ENCODE peak calls at places on chromosomes 6 and 20, in eight cellular contexts. One of them, this sample, is unnamed.

GRCh38 chr20:50128520-50128905 is 15.6 kb upstream of the UBE2V1 start:
- DNase-seq in neural progenitor cell: no peak
- DNase-seq in sigmoid colon: no peak
- DNase-seq in pancreas: no peak
- DNase-seq in GM12878: no peak
- DNase-seq in psoas muscle: no peak
- DNase-seq in upper lobe of right lung: no peak
- DNase-seq in SJSA1: no peak
- DNase-seq in this sample: no peak

GRCh38 chr6:88166901-88167624 is 916 bp upstream of the CNR1 start:
- DNase-seq in neural progenitor cell: peak; percentile 62
- DNase-seq in sigmoid colon: peak; percentile 67
- DNase-seq in pancreas: no peak
- DNase-seq in GM12878: no peak
- DNase-seq in psoas muscle: no peak
- DNase-seq in upper lobe of right lung: peak; percentile 67
- DNase-seq in SJSA1: no peak
- DNase-seq in this sample: no peak

GRCh38 chr20:57652865-57653545 is 32.8 kb upstream of the ZBP1 start:
- DNase-seq in neural progenitor cell: no peak
- DNase-seq in sigmoid colon: no peak
- DNase-seq in pancreas: peak; percentile 7
- DNase-seq in GM12878: no peak
- DNase-seq in psoas muscle: no peak
- DNase-seq in upper lobe of right lung: peak; percentile 58
- DNase-seq in SJSA1: no peak
- DNase-seq in this sample: peak; percentile 63

GRCh38 chr20:57957397-57958049 is 247.7 kb upstream of the PMEPA1 start:
- DNase-seq in neural progenitor cell: no peak
- DNase-seq in sigmoid colon: no peak
- DNase-seq in pancreas: no peak
- DNase-seq in GM12878: no peak
- DNase-seq in psoas muscle: no peak
- DNase-seq in upper lobe of right lung: no peak
- DNase-seq in SJSA1: peak; percentile 27
- DNase-seq in this sample: no peak

GRCh38 chr6:1591926-1592325 is 17.8 kb upstream of the FOXC1 start:
- DNase-seq in neural progenitor cell: no peak
- DNase-seq in sigmoid colon: no peak
- DNase-seq in pancreas: no peak
- DNase-seq in GM12878: no peak
- DNase-seq in psoas muscle: no peak
- DNase-seq in upper lobe of right lung: no peak
- DNase-seq in SJSA1: no peak
- DNase-seq in this sample: no peak

GRCh38 chr20:58239216-58239615 is 10.8 kb upstream of the ANKRD60 start:
- DNase-seq in neural progenitor cell: no peak
- DNase-seq in sigmoid colon: no peak
- DNase-seq in pancreas: no peak
- DNase-seq in GM12878: no peak
- DNase-seq in psoas muscle: no peak
- DNase-seq in upper lobe of right lung: no peak
- DNase-seq in SJSA1: no peak
- DNase-seq in this sample: no peak

GRCh38 chr6:1608976-1609661 is 596 bp upstream of the FOXC1 start:
- DNase-seq in neural progenitor cell: peak; percentile 57
- DNase-seq in sigmoid colon: peak; percentile 64
- DNase-seq in pancreas: peak; percentile 51
- DNase-seq in GM12878: no peak
- DNase-seq in psoas muscle: peak; percentile 58
- DNase-seq in upper lobe of right lung: no peak
- DNase-seq in SJSA1: peak; percentile 81
- DNase-seq in this sample: peak; percentile 92

GRCh38 chr6:4582506-4582905 is 193.7 kb upstream of the CDYL start:
- DNase-seq in neural progenitor cell: no peak
- DNase-seq in sigmoid colon: no peak
- DNase-seq in pancreas: no peak
- DNase-seq in GM12878: no peak
- DNase-seq in psoas muscle: no peak
- DNase-seq in upper lobe of right lung: no peak
- DNase-seq in SJSA1: peak; percentile 36
- DNase-seq in this sample: no peak

GRCh38 chr6:169897601-169898358 is 146.4 kb downstream of the ERMARD start:
- DNase-seq in neural progenitor cell: no peak
- DNase-seq in sigmoid colon: no peak
- DNase-seq in pancreas: no peak
- DNase-seq in GM12878: no peak
- DNase-seq in psoas muscle: no peak
- DNase-seq in upper lobe of right lung: no peak
- DNase-seq in SJSA1: no peak
- DNase-seq in this sample: no peak

GRCh38 chr6:130233332-130233731 is 10.6 kb upstream of the SAMD3 start:
- DNase-seq in neural progenitor cell: peak; percentile 53
- DNase-seq in sigmoid colon: no peak
- DNase-seq in pancreas: no peak
- DNase-seq in GM12878: no peak
- DNase-seq in psoas muscle: no peak
- DNase-seq in upper lobe of right lung: no peak
- DNase-seq in SJSA1: no peak
- DNase-seq in this sample: no peak

GRCh38 chr6:29965873-29966601 is 23.7 kb downstream of the HLA-A start:
- DNase-seq in neural progenitor cell: peak; percentile 31
- DNase-seq in sigmoid colon: peak; percentile 91
- DNase-seq in pancreas: peak; percentile 93
- DNase-seq in GM12878: peak; percentile 62
- DNase-seq in psoas muscle: peak; percentile 86
- DNase-seq in upper lobe of right lung: peak; percentile 93
- DNase-seq in SJSA1: peak; percentile 84
- DNase-seq in this sample: peak; percentile 94

GRCh38 chr6:41443616-41444525 is 102.3 kb upstream of the FOXP4 start:
- DNase-seq in neural progenitor cell: no peak
- DNase-seq in sigmoid colon: peak; percentile 83
- DNase-seq in pancreas: no peak
- DNase-seq in GM12878: no peak
- DNase-seq in psoas muscle: peak; percentile 33
- DNase-seq in upper lobe of right lung: no peak
- DNase-seq in SJSA1: no peak
- DNase-seq in this sample: no peak

GRCh38 chr6:149964243-149965190 is 774 bp downstream of the ULBP1 start:
- DNase-seq in neural progenitor cell: peak; percentile 46
- DNase-seq in sigmoid colon: no peak
- DNase-seq in pancreas: no peak
- DNase-seq in GM12878: no peak
- DNase-seq in psoas muscle: no peak
- DNase-seq in upper lobe of right lung: no peak
- DNase-seq in SJSA1: no peak
- DNase-seq in this sample: no peak

GRCh38 chr20:23187759-23188158 is 101.6 kb upstream of the CD93 start:
- DNase-seq in neural progenitor cell: no peak
- DNase-seq in sigmoid colon: no peak
- DNase-seq in pancreas: peak; percentile 21
- DNase-seq in GM12878: no peak
- DNase-seq in psoas muscle: no peak
- DNase-seq in upper lobe of right lung: no peak
- DNase-seq in SJSA1: no peak
- DNase-seq in this sample: peak; percentile 49

GRCh38 chr20:45781391-45781931 is 10.2 kb downstream of the WFDC3 start:
- DNase-seq in neural progenitor cell: no peak
- DNase-seq in sigmoid colon: no peak
- DNase-seq in pancreas: no peak
- DNase-seq in GM12878: no peak
- DNase-seq in psoas muscle: no peak
- DNase-seq in upper lobe of right lung: no peak
- DNase-seq in SJSA1: peak; percentile 69
- DNase-seq in this sample: peak; percentile 34

GRCh38 chr20:39855056-39855455 is 834.0 kb downstream of the MAFB start:
- DNase-seq in neural progenitor cell: no peak
- DNase-seq in sigmoid colon: no peak
- DNase-seq in pancreas: no peak
- DNase-seq in GM12878: no peak
- DNase-seq in psoas muscle: no peak
- DNase-seq in upper lobe of right lung: no peak
- DNase-seq in SJSA1: no peak
- DNase-seq in this sample: no peak

GRCh38 chr6:101085327-101085726 is 204.2 kb upstream of the ASCC3 start:
- DNase-seq in neural progenitor cell: peak; percentile 18
- DNase-seq in sigmoid colon: no peak
- DNase-seq in pancreas: no peak
- DNase-seq in GM12878: no peak
- DNase-seq in psoas muscle: no peak
- DNase-seq in upper lobe of right lung: no peak
- DNase-seq in SJSA1: peak; percentile 35
- DNase-seq in this sample: no peak

GRCh38 chr6:138719011-138719635 is 54.4 kb upstream of the CCDC28A start:
- DNase-seq in neural progenitor cell: no peak
- DNase-seq in sigmoid colon: no peak
- DNase-seq in pancreas: no peak
- DNase-seq in GM12878: no peak
- DNase-seq in psoas muscle: no peak
- DNase-seq in upper lobe of right lung: no peak
- DNase-seq in SJSA1: peak; percentile 28
- DNase-seq in this sample: no peak

GRCh38 chr6:67639161-67639560 is 995.9 kb upstream of the ADGRB3 start:
- DNase-seq in neural progenitor cell: no peak
- DNase-seq in sigmoid colon: no peak
- DNase-seq in pancreas: no peak
- DNase-seq in GM12878: no peak
- DNase-seq in psoas muscle: no peak
- DNase-seq in upper lobe of right lung: no peak
- DNase-seq in SJSA1: no peak
- DNase-seq in this sample: no peak

GRCh38 chr6:72624557-72625160 is 2.8 kb downstream of the KCNQ5 start:
- DNase-seq in neural progenitor cell: peak; percentile 39
- DNase-seq in sigmoid colon: no peak
- DNase-seq in pancreas: no peak
- DNase-seq in GM12878: peak; percentile 70
- DNase-seq in psoas muscle: no peak
- DNase-seq in upper lobe of right lung: no peak
- DNase-seq in SJSA1: no peak
- DNase-seq in this sample: no peak

GRCh38 chr6:100595456-100595855 is 130.7 kb upstream of the SIM1 start:
- DNase-seq in neural progenitor cell: no peak
- DNase-seq in sigmoid colon: no peak
- DNase-seq in pancreas: no peak
- DNase-seq in GM12878: no peak
- DNase-seq in psoas muscle: no peak
- DNase-seq in upper lobe of right lung: no peak
- DNase-seq in SJSA1: no peak
- DNase-seq in this sample: no peak

GRCh38 chr20:37615507-37616425 is 78.1 kb upstream of the CTNNBL1 start:
- DNase-seq in neural progenitor cell: peak; percentile 60
- DNase-seq in sigmoid colon: no peak
- DNase-seq in pancreas: peak; percentile 63
- DNase-seq in GM12878: no peak
- DNase-seq in psoas muscle: no peak
- DNase-seq in upper lobe of right lung: no peak
- DNase-seq in SJSA1: no peak
- DNase-seq in this sample: peak; percentile 46

GRCh38 chr20:32538526-32538918 is 46.6 kb downstream of the NOL4L start:
- DNase-seq in neural progenitor cell: no peak
- DNase-seq in sigmoid colon: no peak
- DNase-seq in pancreas: no peak
- DNase-seq in GM12878: no peak
- DNase-seq in psoas muscle: no peak
- DNase-seq in upper lobe of right lung: no peak
- DNase-seq in SJSA1: no peak
- DNase-seq in this sample: no peak
- H3K27ac ChIP-seq in neural progenitor cell: no peak overlapping the region
- H3K27ac ChIP-seq in sigmoid colon: peak overlapping the region; percentile 27
- H3K27ac ChIP-seq in pancreas: no peak overlapping the region
- H3K27ac ChIP-seq in GM12878: no peak overlapping the region
- H3K27ac ChIP-seq in psoas muscle: no peak overlapping the region
- H3K27ac ChIP-seq in upper lobe of right lung: peak overlapping the region; percentile 59
- H3K27ac ChIP-seq in SJSA1: no peak overlapping the region
- H3K27ac ChIP-seq in this sample: no peak overlapping the region

DNA sequence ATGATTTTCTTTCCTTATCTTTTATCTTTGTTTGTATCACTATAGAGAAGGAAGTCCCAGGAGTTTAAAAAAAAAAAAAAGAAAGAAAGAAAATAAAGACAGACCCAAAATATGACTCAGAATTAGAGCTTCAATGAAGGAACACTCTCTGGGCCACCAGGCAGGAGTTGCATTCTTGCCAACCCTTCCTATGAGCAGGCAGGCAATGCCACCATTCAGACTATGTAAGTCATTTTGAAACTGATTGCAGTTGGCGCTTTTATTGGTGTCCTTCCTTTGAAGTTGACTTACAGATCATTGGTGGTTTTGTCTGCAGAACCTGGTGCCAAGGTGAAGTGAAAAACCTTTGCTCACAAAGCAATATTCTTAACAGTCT is 50.3 kb downstream of the MYB start:
- DNase-seq in neural progenitor cell: no peak
- DNase-seq in sigmoid colon: no peak
- DNase-seq in pancreas: no peak
- DNase-seq in GM12878: peak; percentile 59
- DNase-seq in psoas muscle: no peak
- DNase-seq in upper lobe of right lung: no peak
- DNase-seq in SJSA1: no peak
- DNase-seq in this sample: no peak
- H3K4me3 ChIP-seq in neural progenitor cell: no peak overlapping the region
- H3K4me3 ChIP-seq in sigmoid colon: no peak overlapping the region
- H3K4me3 ChIP-seq in pancreas: no peak overlapping the region
- H3K4me3 ChIP-seq in GM12878: no peak overlapping the region
- H3K4me3 ChIP-seq in psoas muscle: no peak overlapping the region
- H3K4me3 ChIP-seq in upper lobe of right lung: no peak overlapping the region
- H3K4me3 ChIP-seq in SJSA1: no peak overlapping the region
- H3K4me3 ChIP-seq in this sample: no peak overlapping the region

GRCh38 chr6:49513153-49513989 is 13.6 kb downstream of the GLYATL3 start:
- DNase-seq in neural progenitor cell: no peak
- DNase-seq in sigmoid colon: no peak
- DNase-seq in pancreas: no peak
- DNase-seq in GM12878: no peak
- DNase-seq in psoas muscle: no peak
- DNase-seq in upper lobe of right lung: no peak
- DNase-seq in SJSA1: no peak
- DNase-seq in this sample: no peak
- H3K27me3 ChIP-seq in neural progenitor cell: no peaks in the 10 kb centered on the region
- H3K27me3 ChIP-seq in sigmoid colon: no peaks in the 10 kb centered on the region
- H3K27me3 ChIP-seq in pancreas: no peaks in the 10 kb centered on the region
- H3K27me3 ChIP-seq in GM12878: no peaks in the 10 kb centered on the region
- H3K27me3 ChIP-seq in psoas muscle: peaks cover 2% of the 10 kb centered on the region
- H3K27me3 ChIP-seq in upper lobe of right lung: no peaks in the 10 kb centered on the region
- H3K27me3 ChIP-seq in SJSA1: no peaks in the 10 kb centered on the region
- H3K27me3 ChIP-seq in this sample: no peaks in the 10 kb centered on the region

DNA sequence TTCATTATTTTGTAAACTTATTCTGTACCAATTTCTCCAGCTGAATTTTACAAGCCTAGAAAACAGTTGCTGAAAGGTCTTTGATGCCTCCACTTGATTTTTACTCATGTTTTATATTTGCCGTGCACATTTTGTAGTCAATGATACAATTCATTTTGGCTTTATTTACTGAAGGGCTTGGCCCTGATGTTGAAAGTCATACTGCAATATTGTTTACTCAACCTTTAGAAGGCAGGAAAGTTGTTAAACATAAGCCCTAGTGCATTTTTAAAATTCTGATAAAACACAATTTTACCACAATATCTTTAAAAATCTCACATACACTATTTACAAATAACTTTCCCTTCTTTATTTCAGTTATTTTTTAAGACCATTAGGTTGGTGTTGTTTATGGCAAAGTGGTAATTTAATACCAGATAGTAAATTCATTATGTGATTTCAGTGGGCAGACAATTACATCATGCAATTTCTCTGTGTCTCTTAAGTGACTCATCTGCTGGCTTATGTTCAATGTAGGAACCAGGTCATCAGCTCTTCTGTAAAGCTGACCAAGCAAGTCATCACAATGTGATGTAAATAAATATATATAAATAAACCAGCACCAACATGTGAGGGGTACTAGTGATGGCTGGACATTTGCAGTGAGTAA is 121.1 kb upstream of the SLC35B3 start:
- DNase-seq in neural progenitor cell: no peak
- DNase-seq in sigmoid colon: no peak
- DNase-seq in pancreas: no peak
- DNase-seq in GM12878: no peak
- DNase-seq in psoas muscle: no peak
- DNase-seq in upper lobe of right lung: no peak
- DNase-seq in SJSA1: peak; percentile 3
- DNase-seq in this sample: no peak
- H3K27ac ChIP-seq in neural progenitor cell: no peak overlapping the region
- H3K27ac ChIP-seq in sigmoid colon: no peak overlapping the region
- H3K27ac ChIP-seq in pancreas: no peak overlapping the region
- H3K27ac ChIP-seq in GM12878: no peak overlapping the region
- H3K27ac ChIP-seq in psoas muscle: no peak overlapping the region
- H3K27ac ChIP-seq in upper lobe of right lung: no peak overlapping the region
- H3K27ac ChIP-seq in SJSA1: no peak overlapping the region
- H3K27ac ChIP-seq in this sample: no peak overlapping the region

This sample was measured in tibial artery.